ENCODE peak calls at places on chromosomes 12 and 14, in four cellular contexts. One of them, this sample, is unnamed.

GRCh38 chr14:50943261-50943942 is 881 bp downstream of the PYGL start:
- DNase-seq in psoas muscle: peak
- DNase-seq in fibroblast of pulmonary artery: peak
- DNase-seq in dorsolateral prefrontal cortex: no peak
- DNase-seq in this sample: peak

GRCh38 chr14:32513571-32514009 is 184.5 kb downstream of the AKAP6 start:
- DNase-seq in fibroblast of pulmonary artery: peak
- DNase-seq in psoas muscle: no peak
- DNase-seq in dorsolateral prefrontal cortex: no peak
- DNase-seq in this sample: no peak

GRCh38 chr14:102764220-102764671 is 13.0 kb upstream of the TRAF3 start:
- DNase-seq in fibroblast of pulmonary artery: no peak
- DNase-seq in dorsolateral prefrontal cortex: no peak
- DNase-seq in psoas muscle: no peak
- DNase-seq in this sample: no peak

GRCh38 chr12:123671876-123672275 is 963 bp downstream of the TCTN2 start:
- DNase-seq in dorsolateral prefrontal cortex: no peak
- DNase-seq in fibroblast of pulmonary artery: no peak
- DNase-seq in psoas muscle: no peak
- DNase-seq in this sample: no peak

GRCh38 chr14:99522025-99522401 is 40.8 kb downstream of the CCNK start:
- DNase-seq in dorsolateral prefrontal cortex: no peak
- DNase-seq in fibroblast of pulmonary artery: no peak
- DNase-seq in psoas muscle: peak
- DNase-seq in this sample: no peak

GRCh38 chr12:120110550-120111501 is 5.7 kb downstream of the RAB35 start:
- DNase-seq in dorsolateral prefrontal cortex: no peak
- DNase-seq in psoas muscle: peak
- DNase-seq in fibroblast of pulmonary artery: no peak
- DNase-seq in this sample: no peak

GRCh38 chr14:61213116-61213720 is 67.9 kb downstream of the TMEM30B start:
- DNase-seq in fibroblast of pulmonary artery: peak
- DNase-seq in psoas muscle: no peak
- DNase-seq in dorsolateral prefrontal cortex: no peak
- DNase-seq in this sample: no peak

GRCh38 chr12:7801460-7801859 is 12.3 kb downstream of the NANOG start:
- DNase-seq in dorsolateral prefrontal cortex: no peak
- DNase-seq in psoas muscle: no peak
- DNase-seq in fibroblast of pulmonary artery: no peak
- DNase-seq in this sample: no peak

GRCh38 chr12:80627773-80628172 is 79.7 kb upstream of the MYF6 start:
- DNase-seq in dorsolateral prefrontal cortex: no peak
- DNase-seq in psoas muscle: no peak
- DNase-seq in fibroblast of pulmonary artery: peak
- DNase-seq in this sample: no peak

GRCh38 chr12:2958432-2959193 is 584 bp upstream of the TEAD4 start:
- DNase-seq in fibroblast of pulmonary artery: peak
- DNase-seq in psoas muscle: peak
- DNase-seq in dorsolateral prefrontal cortex: no peak
- DNase-seq in this sample: peak

GRCh38 chr12:49540229-49541139 is 1.7 kb downstream of the KCNH3 start:
- DNase-seq in psoas muscle: no peak
- DNase-seq in fibroblast of pulmonary artery: no peak
- DNase-seq in dorsolateral prefrontal cortex: no peak
- DNase-seq in this sample: no peak

GRCh38 chr12:29563636-29564035 is 66.2 kb upstream of the OVCH1 start:
- DNase-seq in fibroblast of pulmonary artery: no peak
- DNase-seq in dorsolateral prefrontal cortex: no peak
- DNase-seq in psoas muscle: no peak
- DNase-seq in this sample: no peak

GRCh38 chr12:100169345-100169744 is 26.7 kb upstream of the BLTP3B start:
- DNase-seq in dorsolateral prefrontal cortex: no peak
- DNase-seq in fibroblast of pulmonary artery: no peak
- DNase-seq in psoas muscle: no peak
- DNase-seq in this sample: no peak

GRCh38 chr14:49886523-49886922 is 6.4 kb upstream of the ARF6 start:
- DNase-seq in psoas muscle: no peak
- DNase-seq in fibroblast of pulmonary artery: no peak
- DNase-seq in dorsolateral prefrontal cortex: no peak
- DNase-seq in this sample: no peak

GRCh38 chr12:52280796-52281560 is 6.5 kb downstream of the KRT86 start:
- DNase-seq in dorsolateral prefrontal cortex: no peak
- DNase-seq in fibroblast of pulmonary artery: peak
- DNase-seq in psoas muscle: peak
- DNase-seq in this sample: peak

GRCh38 chr12:132114667-132115066 is 29.5 kb downstream of the DDX51 start:
- DNase-seq in dorsolateral prefrontal cortex: no peak
- DNase-seq in fibroblast of pulmonary artery: no peak
- DNase-seq in psoas muscle: no peak
- DNase-seq in this sample: no peak

GRCh38 chr12:89573081-89573810 is 47.4 kb upstream of the POC1B start:
- DNase-seq in dorsolateral prefrontal cortex: no peak
- DNase-seq in psoas muscle: no peak
- DNase-seq in fibroblast of pulmonary artery: no peak
- DNase-seq in this sample: no peak

GRCh38 chr12:12353807-12354206 is 3.1 kb upstream of the BORCS5 start:
- DNase-seq in dorsolateral prefrontal cortex: no peak
- DNase-seq in fibroblast of pulmonary artery: no peak
- DNase-seq in psoas muscle: no peak
- DNase-seq in this sample: peak

GRCh38 chr14:23546450-23547035 is 5.0 kb downstream of the ZFHX2 start:
- DNase-seq in fibroblast of pulmonary artery: no peak
- DNase-seq in psoas muscle: no peak
- DNase-seq in dorsolateral prefrontal cortex: no peak
- DNase-seq in this sample: no peak

GRCh38 chr12:54983536-54984102 is 943 bp downstream of the TESPA1 start:
- DNase-seq in fibroblast of pulmonary artery: no peak
- DNase-seq in psoas muscle: no peak
- DNase-seq in dorsolateral prefrontal cortex: no peak
- DNase-seq in this sample: no peak

GRCh38 chr12:95351745-95352144 is 122.2 kb upstream of the METAP2 start:
- DNase-seq in dorsolateral prefrontal cortex: no peak
- DNase-seq in fibroblast of pulmonary artery: no peak
- DNase-seq in psoas muscle: no peak
- DNase-seq in this sample: no peak

GRCh38 chr12:2082321-2082720 is 29.5 kb downstream of the CACNA1C start:
- DNase-seq in fibroblast of pulmonary artery: no peak
- DNase-seq in psoas muscle: no peak
- DNase-seq in dorsolateral prefrontal cortex: no peak
- DNase-seq in this sample: no peak

GRCh38 chr14:53715390-53715730 is 241.3 kb downstream of the BMP4 start:
- DNase-seq in dorsolateral prefrontal cortex: no peak
- DNase-seq in psoas muscle: no peak
- DNase-seq in fibroblast of pulmonary artery: peak
- DNase-seq in this sample: no peak

GRCh38 chr12:129607293-129607692 is 296.5 kb downstream of the TMEM132D start:
- DNase-seq in dorsolateral prefrontal cortex: no peak
- DNase-seq in fibroblast of pulmonary artery: peak
- DNase-seq in psoas muscle: no peak
- DNase-seq in this sample: no peak

This sample was measured in uterus.